ENCODE peak calls at places on chromosomes 12 and 14, in four cellular contexts. One of them, this sample, is unnamed.

GRCh38 chr14:38425324-38425976 is 169.6 kb upstream of the CLEC14A start:
- DNase-seq in amygdala: no peak
- DNase-seq in cardiac fibroblast: no peak
- DNase-seq in endodermal cell: no peak
- DNase-seq in this sample: no peak

GRCh38 chr12:34294671-34295365 is 272.5 kb downstream of the ALG10 start:
- DNase-seq in endodermal cell: no peak
- DNase-seq in cardiac fibroblast: no peak
- DNase-seq in amygdala: no peak
- DNase-seq in this sample: no peak

GRCh38 chr14:76968621-76969063 is 59.9 kb downstream of the IRF2BPL start:
- DNase-seq in endodermal cell: peak
- DNase-seq in amygdala: no peak
- DNase-seq in cardiac fibroblast: no peak
- DNase-seq in this sample: no peak

GRCh38 chr12:88493651-88494050 is 86.6 kb downstream of the KITLG start:
- DNase-seq in amygdala: no peak
- DNase-seq in cardiac fibroblast: peak
- DNase-seq in endodermal cell: no peak
- DNase-seq in this sample: no peak

GRCh38 chr12:131129839-131130238 is 176.1 kb downstream of the ADGRD1 start:
- DNase-seq in cardiac fibroblast: no peak
- DNase-seq in endodermal cell: no peak
- DNase-seq in amygdala: no peak
- DNase-seq in this sample: no peak

GRCh38 chr14:36397357-36397756 is 76.9 kb upstream of the MBIP start:
- DNase-seq in endodermal cell: no peak
- DNase-seq in cardiac fibroblast: no peak
- DNase-seq in amygdala: no peak
- DNase-seq in this sample: no peak

GRCh38 chr12:50597200-50598195 is 92.7 kb downstream of the DIP2B start:
- DNase-seq in endodermal cell: no peak
- DNase-seq in amygdala: peak
- DNase-seq in cardiac fibroblast: peak
- DNase-seq in this sample: peak

GRCh38 chr12:80142640-80143039 is 43.3 kb downstream of the OTOGL start:
- DNase-seq in cardiac fibroblast: no peak
- DNase-seq in amygdala: no peak
- DNase-seq in endodermal cell: no peak
- DNase-seq in this sample: no peak

GRCh38 chr12:17235996-17236395 is 630.0 kb upstream of the LMO3 start:
- DNase-seq in endodermal cell: peak
- DNase-seq in amygdala: no peak
- DNase-seq in cardiac fibroblast: no peak
- DNase-seq in this sample: no peak

GRCh38 chr12:130120012-130120805 is 42.1 kb upstream of the FZD10 start:
- DNase-seq in cardiac fibroblast: no peak
- DNase-seq in amygdala: no peak
- DNase-seq in endodermal cell: no peak
- DNase-seq in this sample: no peak

GRCh38 chr12:71704920-71705319 is 19.0 kb downstream of the TMEM19 start:
- DNase-seq in amygdala: no peak
- DNase-seq in cardiac fibroblast: no peak
- DNase-seq in endodermal cell: no peak
- DNase-seq in this sample: no peak

GRCh38 chr12:120321382-120322202 is 6.0 kb downstream of the PLA2G1B start:
- DNase-seq in endodermal cell: no peak
- DNase-seq in amygdala: no peak
- DNase-seq in cardiac fibroblast: no peak
- DNase-seq in this sample: no peak

GRCh38 chr12:45351921-45352670 is 136.2 kb downstream of the ANO6 start:
- DNase-seq in amygdala: no peak
- DNase-seq in endodermal cell: no peak
- DNase-seq in cardiac fibroblast: no peak
- DNase-seq in this sample: no peak

GRCh38 chr12:113742801-113743200 is 223.3 kb downstream of the RBM19 start:
- DNase-seq in cardiac fibroblast: no peak
- DNase-seq in endodermal cell: no peak
- DNase-seq in amygdala: no peak
- DNase-seq in this sample: no peak

GRCh38 chr14:34983148-34983760 is 462 bp downstream of the SRP54 start:
- DNase-seq in amygdala: no peak
- DNase-seq in cardiac fibroblast: no peak
- DNase-seq in endodermal cell: no peak
- DNase-seq in this sample: no peak

GRCh38 chr14:85416771-85417170 is 113.2 kb upstream of the FLRT2 start:
- DNase-seq in amygdala: no peak
- DNase-seq in endodermal cell: no peak
- DNase-seq in cardiac fibroblast: peak
- DNase-seq in this sample: no peak

GRCh38 chr12:117587646-117588287 is 226.3 kb upstream of the NOS1 start:
- DNase-seq in cardiac fibroblast: peak
- DNase-seq in amygdala: peak
- DNase-seq in endodermal cell: peak
- DNase-seq in this sample: no peak

GRCh38 chr14:76937181-76938091 is 91.1 kb downstream of the IRF2BPL start:
- DNase-seq in endodermal cell: peak
- DNase-seq in amygdala: no peak
- DNase-seq in cardiac fibroblast: peak
- DNase-seq in this sample: no peak

GRCh38 chr14:24106672-24107271 is 7.8 kb upstream of the DCAF11 start:
- DNase-seq in amygdala: no peak
- DNase-seq in cardiac fibroblast: no peak
- DNase-seq in endodermal cell: no peak
- DNase-seq in this sample: no peak

GRCh38 chr12:49832836-49833421 is 4.7 kb upstream of the NCKAP5L start:
- DNase-seq in endodermal cell: no peak
- DNase-seq in cardiac fibroblast: peak
- DNase-seq in amygdala: no peak
- DNase-seq in this sample: no peak

GRCh38 chr14:103594265-103594664 is 31.5 kb downstream of the COA8 start:
- DNase-seq in endodermal cell: no peak
- DNase-seq in cardiac fibroblast: peak
- DNase-seq in amygdala: peak
- DNase-seq in this sample: no peak

GRCh38 chr12:5716991-5717390 is 228.1 kb downstream of the ANO2 start:
- DNase-seq in amygdala: no peak
- DNase-seq in cardiac fibroblast: no peak
- DNase-seq in endodermal cell: peak
- DNase-seq in this sample: no peak

GRCh38 chr12:120394483-120395367 is 25.8 kb upstream of the MSI1 start:
- DNase-seq in endodermal cell: peak
- DNase-seq in cardiac fibroblast: no peak
- DNase-seq in amygdala: no peak
- DNase-seq in this sample: no peak

GRCh38 chr12:114666746-114667668 is 17.0 kb downstream of the TBX3 start:
- DNase-seq in endodermal cell: peak
- DNase-seq in amygdala: no peak
- DNase-seq in cardiac fibroblast: no peak
- DNase-seq in this sample: no peak

GRCh38 chr14:57492859-57493258 is 798 bp downstream of the CCDC198 start:
- DNase-seq in cardiac fibroblast: peak
- DNase-seq in amygdala: no peak
- DNase-seq in endodermal cell: no peak
- DNase-seq in this sample: no peak

GRCh38 chr12:76623929-76624328 is 64.4 kb upstream of the OSBPL8 start:
- DNase-seq in cardiac fibroblast: peak
- DNase-seq in amygdala: no peak
- DNase-seq in endodermal cell: no peak
- DNase-seq in this sample: no peak

GRCh38 chr12:108712164-108712924 is 19.0 kb downstream of the CORO1C start:
- DNase-seq in cardiac fibroblast: no peak
- DNase-seq in amygdala: no peak
- DNase-seq in endodermal cell: peak
- DNase-seq in this sample: no peak

GRCh38 chr12:75489613-75490210 is 9.2 kb downstream of the GLIPR1 start:
- DNase-seq in endodermal cell: no peak
- DNase-seq in amygdala: no peak
- DNase-seq in cardiac fibroblast: peak
- DNase-seq in this sample: no peak

GRCh38 chr14:31189346-31190219 is 18.0 kb downstream of the HECTD1 start:
- DNase-seq in endodermal cell: no peak
- DNase-seq in cardiac fibroblast: no peak
- DNase-seq in amygdala: no peak
- DNase-seq in this sample: no peak

GRCh38 chr12:31813305-31813704 is 84.5 kb upstream of the AMN1 start:
- DNase-seq in amygdala: no peak
- DNase-seq in endodermal cell: peak
- DNase-seq in cardiac fibroblast: peak
- DNase-seq in this sample: no peak

GRCh38 chr12:121452356-121453021 is 52.6 kb downstream of the RNF34 start:
- DNase-seq in amygdala: no peak
- DNase-seq in endodermal cell: peak
- DNase-seq in cardiac fibroblast: no peak
- DNase-seq in this sample: no peak

GRCh38 chr14:22502551-22502950 is 86.5 kb downstream of the DAD1 start:
- DNase-seq in cardiac fibroblast: no peak
- DNase-seq in amygdala: no peak
- DNase-seq in endodermal cell: no peak
- DNase-seq in this sample: no peak